ENCODE peak calls at places on chromosome X, in five cellular contexts. One of them, this sample, is unnamed.

GRCh38 chrX:39874202-39874816 is 223.4 kb downstream of the BCOR start:
- DNase-seq in H1: no peak
- DNase-seq in neuronal stem cell: no peak
- DNase-seq in trophoblast cell: no peak
- DNase-seq in IMR-90: peak; percentile 26
- DNase-seq in this sample: no peak

GRCh38 chrX:75156537-75156945 is 458 bp upstream of the ABCB7 start:
- DNase-seq in trophoblast cell: peak; percentile 1
- DNase-seq in IMR-90: peak; percentile 12
- DNase-seq in neuronal stem cell: no peak
- DNase-seq in H1: no peak
- DNase-seq in this sample: peak; percentile 58

GRCh38 chrX:39869846-39870601 is 227.7 kb downstream of the BCOR start:
- DNase-seq in H1: no peak
- DNase-seq in trophoblast cell: no peak
- DNase-seq in neuronal stem cell: no peak
- DNase-seq in IMR-90: peak; percentile 63
- DNase-seq in this sample: no peak

GRCh38 chrX:46180258-46180687 is 364.9 kb downstream of the ZNF674 start:
- DNase-seq in trophoblast cell: no peak
- DNase-seq in H1: no peak
- DNase-seq in IMR-90: peak; percentile 47
- DNase-seq in neuronal stem cell: peak; percentile 0
- DNase-seq in this sample: peak; percentile 60

GRCh38 chrX:9788908-9789307 is 2.7 kb downstream of the SHROOM2 start:
- DNase-seq in IMR-90: peak; percentile 55
- DNase-seq in trophoblast cell: no peak
- DNase-seq in neuronal stem cell: no peak
- DNase-seq in H1: no peak
- DNase-seq in this sample: peak; percentile 75

GRCh38 chrX:41621236-41621651 is 67.5 kb upstream of the GPR34 start:
- DNase-seq in H1: no peak
- DNase-seq in IMR-90: peak; percentile 62
- DNase-seq in neuronal stem cell: no peak
- DNase-seq in trophoblast cell: peak; percentile 84
- DNase-seq in this sample: peak; percentile 86

GRCh38 chrX:137425273-137425902 is 140.5 kb upstream of the ZIC3 start:
- DNase-seq in trophoblast cell: no peak
- DNase-seq in neuronal stem cell: no peak
- DNase-seq in H1: no peak
- DNase-seq in IMR-90: no peak
- DNase-seq in this sample: no peak

GRCh38 chrX:12315526-12315925 is 177.3 kb downstream of the FRMPD4 start:
- DNase-seq in H1: no peak
- DNase-seq in trophoblast cell: peak; percentile 61
- DNase-seq in IMR-90: no peak
- DNase-seq in neuronal stem cell: no peak
- DNase-seq in this sample: no peak

GRCh38 chrX:153379971-153380581 is 21.1 kb downstream of the PNMA6E start:
- DNase-seq in neuronal stem cell: no peak
- DNase-seq in H1: no peak
- DNase-seq in trophoblast cell: no peak
- DNase-seq in IMR-90: no peak
- DNase-seq in this sample: peak; percentile 35

GRCh38 chrX:64975989-64976672 is at the start of gene ZC4H2:
- DNase-seq in IMR-90: peak; percentile 76
- DNase-seq in trophoblast cell: peak; percentile 47
- DNase-seq in H1: peak; percentile 31
- DNase-seq in neuronal stem cell: peak; percentile 69
- DNase-seq in this sample: peak; percentile 83

GRCh38 chrX:30039768-30040167 is 175.6 kb upstream of the MAGEB2 start:
- DNase-seq in H1: no peak
- DNase-seq in neuronal stem cell: no peak
- DNase-seq in trophoblast cell: peak; percentile 60
- DNase-seq in IMR-90: peak; percentile 54
- DNase-seq in this sample: no peak

GRCh38 chrX:123108513-123109427 is 75.3 kb upstream of the GRIA3 start:
- DNase-seq in neuronal stem cell: no peak
- DNase-seq in IMR-90: no peak
- DNase-seq in trophoblast cell: no peak
- DNase-seq in H1: no peak
- DNase-seq in this sample: no peak

GRCh38 chrX:126770179-126770578 is 49.4 kb upstream of the PRR32 start:
- DNase-seq in IMR-90: no peak
- DNase-seq in neuronal stem cell: peak; percentile 6
- DNase-seq in H1: no peak
- DNase-seq in trophoblast cell: peak; percentile 68
- DNase-seq in this sample: no peak

GRCh38 chrX:78619829-78620228 is 39.3 kb downstream of the RTL3 start:
- DNase-seq in IMR-90: no peak
- DNase-seq in neuronal stem cell: no peak
- DNase-seq in H1: no peak
- DNase-seq in trophoblast cell: no peak
- DNase-seq in this sample: no peak

DNA sequence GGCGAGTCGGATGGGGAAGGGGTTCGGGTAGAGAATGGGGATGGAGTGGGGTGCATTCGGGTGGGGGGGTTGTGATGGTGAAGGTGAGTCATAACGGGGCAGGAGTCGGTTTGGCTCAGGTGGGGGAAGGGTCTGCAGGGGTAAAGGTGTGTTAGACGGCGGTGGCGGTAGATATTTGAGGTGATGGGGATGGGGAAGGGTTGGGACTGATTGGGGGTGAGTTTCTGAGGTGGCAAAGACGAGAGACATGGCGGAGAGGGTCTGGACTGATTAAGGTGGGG is 738 bp downstream of the SYP start:
- DNase-seq in IMR-90: no peak
- DNase-seq in neuronal stem cell: no peak
- DNase-seq in H1: no peak
- DNase-seq in trophoblast cell: no peak
- DNase-seq in this sample: no peak
- H3K4me3 ChIP-seq in IMR-90: no peak overlapping the region
- H3K4me3 ChIP-seq in neuronal stem cell: no peak overlapping the region
- H3K4me3 ChIP-seq in H1: peak overlapping the region; percentile 67
- H3K4me3 ChIP-seq in trophoblast cell: no peak overlapping the region
- H3K4me3 ChIP-seq in this sample: no peak overlapping the region

GRCh38 chrX:439719-440118 is 53.0 kb upstream of the PPP2R3B start:
- DNase-seq in IMR-90: no peak
- DNase-seq in trophoblast cell: no peak
- DNase-seq in neuronal stem cell: no peak
- DNase-seq in H1: no peak
- DNase-seq in this sample: no peak
- H3K14ac ChIP-seq in IMR-90: no peak overlapping the region
- H3K14ac ChIP-seq in trophoblast cell: no peak overlapping the region
- H3K14ac ChIP-seq in neuronal stem cell: peak overlapping the region; percentile 97
- H3K14ac ChIP-seq in H1: no peak overlapping the region
- H3K14ac ChIP-seq in this sample: no peak overlapping the region

DNA sequence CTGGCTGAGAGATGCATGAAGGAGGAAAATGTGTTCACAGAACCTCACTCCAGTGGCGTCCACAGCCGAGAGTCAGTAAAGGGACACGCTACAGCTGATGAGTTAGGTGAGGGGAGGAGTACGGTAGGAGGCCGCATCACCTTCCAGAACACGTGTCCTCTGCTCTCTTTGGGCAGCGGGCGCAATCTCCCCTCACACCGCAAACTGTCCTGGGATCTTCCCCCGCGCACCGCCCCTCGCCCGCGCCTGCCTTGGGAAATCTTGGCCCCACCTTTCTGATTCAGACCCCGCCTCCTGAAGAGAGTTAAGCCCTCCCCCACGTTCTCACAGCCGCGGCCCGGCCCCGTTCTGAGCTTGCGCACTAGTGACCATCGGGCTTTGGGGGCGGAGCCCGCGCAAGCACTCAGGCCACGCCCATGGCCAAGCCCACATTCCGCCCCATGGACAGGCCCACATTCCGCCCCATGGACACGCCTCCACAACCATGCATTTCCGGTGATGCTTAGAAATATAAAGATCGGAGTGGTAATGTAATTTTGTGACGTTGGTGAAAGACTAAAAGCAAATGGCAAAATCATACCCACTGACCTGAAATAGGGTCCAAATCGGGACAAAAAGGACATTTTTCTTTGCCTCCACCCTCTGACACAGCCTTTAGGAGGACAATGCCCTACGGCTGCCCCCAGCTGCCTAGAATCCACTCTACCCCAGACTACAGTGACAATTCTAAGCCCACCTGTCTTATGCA is 13.3 kb downstream of the SMIM10 start:
- DNase-seq in H1: peak; percentile 82
- DNase-seq in IMR-90: peak; percentile 87
- DNase-seq in neuronal stem cell: peak; percentile 87
- DNase-seq in trophoblast cell: peak; percentile 91
- DNase-seq in this sample: peak; percentile 87
- H3K4me3 ChIP-seq in H1: peak overlapping the region; percentile 64
- H3K4me3 ChIP-seq in IMR-90: peak overlapping the region; percentile 64
- H3K4me3 ChIP-seq in neuronal stem cell: peak overlapping the region; percentile 82
- H3K4me3 ChIP-seq in trophoblast cell: peak overlapping the region; percentile 64
- H3K4me3 ChIP-seq in this sample: peak overlapping the region; percentile 61

DNA sequence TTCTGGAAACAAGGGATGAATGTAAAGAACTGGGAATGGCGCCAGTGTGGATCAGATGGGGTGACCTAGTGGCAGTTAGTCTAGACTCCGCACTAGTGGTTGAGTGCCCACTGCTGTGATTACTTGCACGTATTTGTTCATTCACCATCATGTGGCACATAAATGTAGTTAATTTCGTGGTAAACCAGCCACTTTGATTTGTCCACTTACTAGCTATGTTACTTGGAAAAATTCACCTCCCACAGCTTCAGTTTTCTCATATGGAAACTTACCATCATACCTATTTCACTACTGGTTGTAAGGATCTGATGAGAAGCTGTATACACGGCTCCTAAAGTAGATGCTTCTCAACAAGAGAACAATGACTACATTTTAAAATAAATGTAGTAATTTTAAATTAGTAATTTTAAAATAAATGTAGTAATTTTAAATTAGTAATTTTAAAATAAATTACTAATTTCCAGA is 394 bp upstream of the DYNLT3 start:
- DNase-seq in IMR-90: no peak
- DNase-seq in trophoblast cell: no peak
- DNase-seq in neuronal stem cell: no peak
- DNase-seq in H1: no peak
- DNase-seq in this sample: no peak
- H3K14ac ChIP-seq in IMR-90: peak overlapping the region; percentile 14
- H3K14ac ChIP-seq in trophoblast cell: no peak overlapping the region
- H3K14ac ChIP-seq in neuronal stem cell: no peak overlapping the region
- H3K14ac ChIP-seq in H1: no peak overlapping the region
- H3K14ac ChIP-seq in this sample: no peak overlapping the region

DNA sequence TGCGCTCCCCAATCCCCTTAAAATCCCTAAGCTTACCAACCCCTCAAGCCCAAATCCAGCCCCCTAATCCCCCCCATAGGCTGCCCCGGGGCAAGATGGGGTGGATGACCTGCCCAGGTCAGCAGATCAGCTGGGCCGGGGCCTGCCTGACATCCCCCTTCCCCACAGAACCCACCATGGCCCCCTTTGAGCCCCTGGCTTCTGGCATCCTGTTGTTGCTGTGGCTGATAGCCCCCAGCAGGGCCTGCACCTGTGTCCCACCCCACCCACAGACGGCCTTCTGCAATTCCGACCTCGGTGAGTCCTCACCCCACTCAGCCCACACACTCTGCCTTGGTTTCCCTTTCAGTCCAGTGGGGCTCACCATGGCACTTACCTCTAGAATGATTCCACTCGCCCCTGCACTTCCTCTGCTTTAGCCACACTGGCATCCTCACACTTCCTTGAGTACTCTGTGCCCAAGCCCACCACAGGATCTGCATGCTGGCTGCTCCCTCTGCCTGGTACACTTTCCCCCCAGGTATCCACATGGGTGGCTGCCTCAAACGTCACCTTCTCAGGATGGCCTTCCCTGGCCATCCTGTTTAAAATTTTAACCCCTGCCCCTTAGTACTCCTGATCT is 1.1 kb downstream of the TIMP1 start:
- DNase-seq in neuronal stem cell: no peak
- DNase-seq in trophoblast cell: no peak
- DNase-seq in H1: no peak
- DNase-seq in IMR-90: no peak
- DNase-seq in this sample: no peak
- H3K4me3 ChIP-seq in neuronal stem cell: no peak overlapping the region
- H3K4me3 ChIP-seq in trophoblast cell: no peak overlapping the region
- H3K4me3 ChIP-seq in H1: peak overlapping the region; percentile 66
- H3K4me3 ChIP-seq in IMR-90: peak overlapping the region; percentile 96
- H3K4me3 ChIP-seq in this sample: peak overlapping the region; percentile 80

GRCh38 chrX:68842351-68842750 is 13.5 kb downstream of the EFNB1 start:
- DNase-seq in trophoblast cell: no peak
- DNase-seq in neuronal stem cell: no peak
- DNase-seq in H1: no peak
- DNase-seq in IMR-90: no peak
- DNase-seq in this sample: no peak

GRCh38 chrX:68840256-68840655 is 11.4 kb downstream of the EFNB1 start:
- DNase-seq in H1: no peak
- DNase-seq in trophoblast cell: no peak
- DNase-seq in neuronal stem cell: no peak
- DNase-seq in IMR-90: no peak
- DNase-seq in this sample: no peak

GRCh38 chrX:68839771-68840170 is 10.9 kb downstream of the EFNB1 start:
- DNase-seq in neuronal stem cell: no peak
- DNase-seq in IMR-90: no peak
- DNase-seq in trophoblast cell: no peak
- DNase-seq in H1: no peak
- DNase-seq in this sample: no peak

GRCh38 chrX:68842781-68843581 is 14.2 kb downstream of the EFNB1 start:
- DNase-seq in H1: no peak
- DNase-seq in IMR-90: peak; percentile 19
- DNase-seq in trophoblast cell: no peak
- DNase-seq in neuronal stem cell: no peak
- DNase-seq in this sample: no peak

GRCh38 chrX:68841251-68842049 is 12.6 kb downstream of the EFNB1 start:
- DNase-seq in IMR-90: no peak
- DNase-seq in neuronal stem cell: no peak
- DNase-seq in trophoblast cell: no peak
- DNase-seq in H1: no peak
- DNase-seq in this sample: no peak
- H3K14ac ChIP-seq in IMR-90: no peak overlapping the region
- H3K14ac ChIP-seq in neuronal stem cell: no peak overlapping the region
- H3K14ac ChIP-seq in trophoblast cell: no peak overlapping the region
- H3K14ac ChIP-seq in H1: no peak overlapping the region
- H3K14ac ChIP-seq in this sample: no peak overlapping the region

This sample was measured in mesenchymal stem cell.